ENCODE peak calls at places on chromosomes 4 and X, in seven cellular contexts. One of them, this sample, is unnamed.
A peak's percentile ranks its signal among the peaks of the same experiment; 100 is the strongest.

GRCh38 chrX:24833695-24834094 is 140.0 kb downstream of the POLA1 start:
- DNase-seq in astrocyte of the cerebellum: no peak
- DNase-seq in brain microvascular endothelial cell: no peak
- DNase-seq in lower leg skin: no peak
- DNase-seq in fibroblast of lung: no peak
- DNase-seq in body of pancreas: no peak
- DNase-seq in AG04450: no peak
- DNase-seq in this sample: no peak

GRCh38 chrX:121479406-121479805 is 432.0 kb downstream of the GLUD2 start:
- DNase-seq in astrocyte of the cerebellum: no peak
- DNase-seq in brain microvascular endothelial cell: peak; percentile 0
- DNase-seq in lower leg skin: no peak
- DNase-seq in fibroblast of lung: no peak
- DNase-seq in body of pancreas: no peak
- DNase-seq in AG04450: no peak
- DNase-seq in this sample: no peak

GRCh38 chrX:8813036-8813435 is 11.9 kb upstream of the FAM9A start:
- DNase-seq in astrocyte of the cerebellum: no peak
- DNase-seq in brain microvascular endothelial cell: no peak
- DNase-seq in lower leg skin: no peak
- DNase-seq in fibroblast of lung: no peak
- DNase-seq in body of pancreas: no peak
- DNase-seq in AG04450: no peak
- DNase-seq in this sample: no peak

GRCh38 chr4:38965866-38966265 is 66.3 kb downstream of the TMEM156 start:
- DNase-seq in astrocyte of the cerebellum: no peak
- DNase-seq in brain microvascular endothelial cell: no peak
- DNase-seq in lower leg skin: no peak
- DNase-seq in fibroblast of lung: no peak
- DNase-seq in body of pancreas: no peak
- DNase-seq in AG04450: no peak
- DNase-seq in this sample: no peak

GRCh38 chr4:180031330-180031729 is 2211.9 kb upstream of the TENM3 start:
- DNase-seq in astrocyte of the cerebellum: no peak
- DNase-seq in brain microvascular endothelial cell: no peak
- DNase-seq in lower leg skin: no peak
- DNase-seq in fibroblast of lung: no peak
- DNase-seq in body of pancreas: no peak
- DNase-seq in AG04450: no peak
- DNase-seq in this sample: no peak

GRCh38 chrX:150258463-150259430 is 104.4 kb upstream of the MAMLD1 start:
- DNase-seq in astrocyte of the cerebellum: no peak
- DNase-seq in brain microvascular endothelial cell: no peak
- DNase-seq in lower leg skin: peak; percentile 37
- DNase-seq in fibroblast of lung: peak; percentile 5
- DNase-seq in body of pancreas: no peak
- DNase-seq in AG04450: no peak
- DNase-seq in this sample: no peak

GRCh38 chr4:87087015-87087920 is 133.2 kb downstream of the KLHL8 start:
- DNase-seq in astrocyte of the cerebellum: no peak
- DNase-seq in brain microvascular endothelial cell: no peak
- DNase-seq in lower leg skin: no peak
- DNase-seq in fibroblast of lung: peak; percentile 21
- DNase-seq in body of pancreas: no peak
- DNase-seq in AG04450: no peak
- DNase-seq in this sample: peak; percentile 32

GRCh38 chrX:437636-438390 is 51.1 kb upstream of the PPP2R3B start:
- DNase-seq in astrocyte of the cerebellum: no peak
- DNase-seq in brain microvascular endothelial cell: no peak
- DNase-seq in lower leg skin: no peak
- DNase-seq in fibroblast of lung: no peak
- DNase-seq in body of pancreas: no peak
- DNase-seq in AG04450: no peak
- DNase-seq in this sample: no peak

GRCh38 chr4:3313556-3314228 is 20.9 kb downstream of the RGS12 start:
- DNase-seq in astrocyte of the cerebellum: no peak
- DNase-seq in brain microvascular endothelial cell: no peak
- DNase-seq in lower leg skin: peak; percentile 57
- DNase-seq in fibroblast of lung: no peak
- DNase-seq in body of pancreas: peak; percentile 4
- DNase-seq in AG04450: no peak
- DNase-seq in this sample: no peak

GRCh38 chr4:41111796-41112195 is 102.5 kb downstream of the APBB2 start:
- DNase-seq in astrocyte of the cerebellum: no peak
- DNase-seq in brain microvascular endothelial cell: no peak
- DNase-seq in lower leg skin: no peak
- DNase-seq in fibroblast of lung: no peak
- DNase-seq in body of pancreas: no peak
- DNase-seq in AG04450: no peak
- DNase-seq in this sample: no peak

GRCh38 chrX:106903291-106903820 is at the start of gene RIPPLY1:
- DNase-seq in astrocyte of the cerebellum: no peak
- DNase-seq in brain microvascular endothelial cell: no peak
- DNase-seq in lower leg skin: no peak
- DNase-seq in fibroblast of lung: no peak
- DNase-seq in body of pancreas: no peak
- DNase-seq in AG04450: no peak
- DNase-seq in this sample: no peak

GRCh38 chrX:13898084-13898483 is 81.2 kb upstream of the GPM6B start:
- DNase-seq in astrocyte of the cerebellum: no peak
- DNase-seq in brain microvascular endothelial cell: peak; percentile 6
- DNase-seq in lower leg skin: no peak
- DNase-seq in fibroblast of lung: peak; percentile 45
- DNase-seq in body of pancreas: no peak
- DNase-seq in AG04450: no peak
- DNase-seq in this sample: peak; percentile 9

GRCh38 chrX:102658551-102658950 is 7.3 kb downstream of the GPRASP1 start:
- DNase-seq in astrocyte of the cerebellum: no peak
- DNase-seq in brain microvascular endothelial cell: no peak
- DNase-seq in lower leg skin: no peak
- DNase-seq in fibroblast of lung: peak; percentile 8
- DNase-seq in body of pancreas: no peak
- DNase-seq in AG04450: no peak
- DNase-seq in this sample: no peak

GRCh38 chr4:72442715-72443114 is 126.3 kb downstream of the ADAMTS3 start:
- DNase-seq in astrocyte of the cerebellum: no peak
- DNase-seq in brain microvascular endothelial cell: no peak
- DNase-seq in lower leg skin: no peak
- DNase-seq in fibroblast of lung: no peak
- DNase-seq in body of pancreas: no peak
- DNase-seq in AG04450: no peak
- DNase-seq in this sample: no peak

GRCh38 chr4:46648088-46648744 is 258.3 kb upstream of the GABRA2 start:
- DNase-seq in astrocyte of the cerebellum: peak; percentile 3
- DNase-seq in brain microvascular endothelial cell: no peak
- DNase-seq in lower leg skin: no peak
- DNase-seq in fibroblast of lung: peak; percentile 34
- DNase-seq in body of pancreas: no peak
- DNase-seq in AG04450: peak; percentile 20
- DNase-seq in this sample: no peak

GRCh38 chr4:150722908-150723362 is 141.0 kb downstream of the MAB21L2 start:
- DNase-seq in astrocyte of the cerebellum: no peak
- DNase-seq in brain microvascular endothelial cell: peak; percentile 62
- DNase-seq in lower leg skin: peak; percentile 91
- DNase-seq in fibroblast of lung: peak; percentile 65
- DNase-seq in body of pancreas: peak; percentile 98
- DNase-seq in AG04450: no peak
- DNase-seq in this sample: no peak

GRCh38 chr4:93066746-93067145 is 761.8 kb upstream of the ATOH1 start:
- DNase-seq in astrocyte of the cerebellum: no peak
- DNase-seq in brain microvascular endothelial cell: no peak
- DNase-seq in lower leg skin: no peak
- DNase-seq in fibroblast of lung: peak; percentile 15
- DNase-seq in body of pancreas: no peak
- DNase-seq in AG04450: no peak
- DNase-seq in this sample: no peak

GRCh38 chrX:103153661-103154060 is 60.7 kb upstream of the NXF3 start:
- DNase-seq in astrocyte of the cerebellum: no peak
- DNase-seq in brain microvascular endothelial cell: no peak
- DNase-seq in lower leg skin: no peak
- DNase-seq in fibroblast of lung: no peak
- DNase-seq in body of pancreas: no peak
- DNase-seq in AG04450: no peak
- DNase-seq in this sample: no peak

GRCh38 chr4:57098945-57099344 is 11.2 kb downstream of the IGFBP7 start:
- DNase-seq in astrocyte of the cerebellum: peak; percentile 29
- DNase-seq in brain microvascular endothelial cell: no peak
- DNase-seq in lower leg skin: no peak
- DNase-seq in fibroblast of lung: peak; percentile 88
- DNase-seq in body of pancreas: no peak
- DNase-seq in AG04450: peak; percentile 82
- DNase-seq in this sample: peak; percentile 65

GRCh38 chrX:23292979-23293651 is 41.5 kb upstream of the PTCHD1 start:
- DNase-seq in astrocyte of the cerebellum: peak; percentile 73
- DNase-seq in brain microvascular endothelial cell: no peak
- DNase-seq in lower leg skin: no peak
- DNase-seq in fibroblast of lung: peak; percentile 1
- DNase-seq in body of pancreas: no peak
- DNase-seq in AG04450: no peak
- DNase-seq in this sample: no peak

GRCh38 chr4:26248647-26249046 is 72.2 kb upstream of the RBPJ start:
- DNase-seq in astrocyte of the cerebellum: peak; percentile 71
- DNase-seq in brain microvascular endothelial cell: peak; percentile 65
- DNase-seq in lower leg skin: no peak
- DNase-seq in fibroblast of lung: peak; percentile 93
- DNase-seq in body of pancreas: peak; percentile 31
- DNase-seq in AG04450: peak; percentile 85
- DNase-seq in this sample: no peak

GRCh38 chr4:105061720-105062119 is 85.0 kb upstream of the TET2 start:
- DNase-seq in astrocyte of the cerebellum: peak; percentile 3
- DNase-seq in brain microvascular endothelial cell: no peak
- DNase-seq in lower leg skin: no peak
- DNase-seq in fibroblast of lung: no peak
- DNase-seq in body of pancreas: no peak
- DNase-seq in AG04450: no peak
- DNase-seq in this sample: no peak

GRCh38 chr4:99024481-99025275 is 29.2 kb downstream of the METAP1 start:
- DNase-seq in astrocyte of the cerebellum: no peak
- DNase-seq in brain microvascular endothelial cell: no peak
- DNase-seq in lower leg skin: no peak
- DNase-seq in fibroblast of lung: no peak
- DNase-seq in body of pancreas: peak; percentile 41
- DNase-seq in AG04450: no peak
- DNase-seq in this sample: no peak

GRCh38 chrX:134908235-134908834 is 82.5 kb upstream of the SMIM10 start:
- DNase-seq in astrocyte of the cerebellum: no peak
- DNase-seq in brain microvascular endothelial cell: peak; percentile 33
- DNase-seq in lower leg skin: no peak
- DNase-seq in fibroblast of lung: peak; percentile 54
- DNase-seq in body of pancreas: no peak
- DNase-seq in AG04450: no peak
- DNase-seq in this sample: peak; percentile 52
- TF ChIP-seq CTCF in astrocyte of the cerebellum: peak; percentile 19
- TF ChIP-seq CTCF in brain microvascular endothelial cell: peak; percentile 25
- TF ChIP-seq CTCF in lower leg skin: no peak
- TF ChIP-seq CTCF in fibroblast of lung: no peak
- TF ChIP-seq CTCF in body of pancreas: no peak
- TF ChIP-seq CTCF in AG04450: peak; percentile 32
- TF ChIP-seq CTCF in this sample: peak; percentile 57

DNA sequence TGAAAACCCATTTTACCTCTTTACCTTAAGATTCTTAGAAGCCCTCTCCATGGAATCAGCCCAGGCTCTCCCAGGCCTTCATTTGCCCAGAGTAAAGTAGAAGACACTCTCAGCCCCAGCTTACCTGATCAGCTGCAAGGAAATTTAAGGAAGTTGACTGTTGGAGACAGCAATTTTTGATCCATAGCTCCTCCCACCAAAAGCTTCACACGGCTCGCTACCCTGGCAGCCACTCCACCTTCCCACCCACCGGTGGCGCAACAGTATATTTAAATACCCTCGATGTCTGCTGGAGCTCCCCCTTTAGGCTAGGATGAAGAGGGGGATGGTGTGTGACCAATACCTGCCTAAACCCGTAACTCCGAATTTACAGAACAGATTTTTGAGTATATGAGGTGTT is 75.4 kb downstream of the MBNL3 start:
- DNase-seq in astrocyte of the cerebellum: no peak
- DNase-seq in brain microvascular endothelial cell: no peak
- DNase-seq in lower leg skin: no peak
- DNase-seq in fibroblast of lung: no peak
- DNase-seq in body of pancreas: no peak
- DNase-seq in AG04450: no peak
- DNase-seq in this sample: no peak
- TF ChIP-seq CTCF in astrocyte of the cerebellum: no peak
- TF ChIP-seq CTCF in brain microvascular endothelial cell: no peak
- TF ChIP-seq CTCF in lower leg skin: no peak
- TF ChIP-seq CTCF in fibroblast of lung: no peak
- TF ChIP-seq CTCF in body of pancreas: no peak
- TF ChIP-seq CTCF in AG04450: no peak
- TF ChIP-seq CTCF in this sample: no peak

DNA sequence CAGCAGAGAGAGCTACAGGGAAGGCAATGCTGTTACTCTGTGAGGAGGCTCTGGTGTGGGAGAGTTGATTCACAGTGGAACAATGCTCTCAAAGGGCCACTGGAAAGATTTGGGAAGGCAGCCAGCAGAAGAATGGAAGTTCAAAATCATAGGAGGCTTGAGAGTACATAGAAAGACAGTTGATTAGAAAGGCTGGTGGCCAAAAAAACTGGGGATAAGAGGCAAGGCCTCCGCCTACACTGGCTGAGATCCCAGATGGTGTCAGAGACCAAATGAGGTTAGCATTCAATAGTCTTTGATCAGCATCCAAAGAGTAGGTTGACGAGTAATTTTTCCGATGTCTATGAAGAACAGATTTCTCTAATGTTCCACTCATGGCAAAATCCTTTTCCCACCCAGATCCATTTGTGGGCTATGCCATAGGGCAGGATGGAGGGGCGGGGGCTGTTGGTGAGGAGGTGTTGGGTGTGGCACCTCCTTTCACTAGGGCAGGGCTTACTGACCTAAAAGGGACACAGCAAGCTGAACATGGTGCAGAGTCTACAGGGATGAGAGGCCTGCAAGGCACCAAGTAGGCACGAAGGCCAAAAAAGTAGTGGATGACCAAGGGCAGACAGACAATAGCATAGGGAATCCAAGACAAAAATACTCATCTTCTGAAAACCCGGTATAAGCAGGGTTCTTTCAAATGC is 15.1 kb downstream of the TEC start:
- DNase-seq in astrocyte of the cerebellum: peak; percentile 99
- DNase-seq in brain microvascular endothelial cell: peak; percentile 73
- DNase-seq in lower leg skin: no peak
- DNase-seq in fibroblast of lung: peak; percentile 92
- DNase-seq in body of pancreas: peak; percentile 60
- DNase-seq in AG04450: no peak
- DNase-seq in this sample: peak; percentile 32
- TF ChIP-seq CTCF in astrocyte of the cerebellum: no peak
- TF ChIP-seq CTCF in brain microvascular endothelial cell: no peak
- TF ChIP-seq CTCF in lower leg skin: no peak
- TF ChIP-seq CTCF in fibroblast of lung: no peak
- TF ChIP-seq CTCF in body of pancreas: no peak
- TF ChIP-seq CTCF in AG04450: no peak
- TF ChIP-seq CTCF in this sample: no peak

DNA sequence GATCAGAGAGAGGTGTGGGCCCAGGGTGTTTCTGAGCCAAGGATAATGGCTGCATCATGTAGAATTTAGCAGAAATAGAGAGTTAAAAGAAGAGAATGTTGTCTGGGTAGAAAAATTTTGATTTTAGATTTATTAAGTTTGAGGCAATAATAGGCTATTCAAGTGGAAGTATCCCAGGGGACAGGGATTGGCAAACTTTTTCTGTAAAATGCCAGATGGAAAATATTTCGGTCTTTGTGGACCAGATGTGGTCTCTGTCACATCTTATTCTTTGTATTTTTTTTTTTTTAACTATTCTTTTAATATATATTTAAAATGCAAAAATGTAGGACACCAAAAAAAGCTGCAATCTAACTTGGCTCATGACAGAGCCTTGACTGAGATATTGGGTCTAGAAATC is 33.1 kb downstream of the IL15 start:
- DNase-seq in astrocyte of the cerebellum: no peak
- DNase-seq in brain microvascular endothelial cell: no peak
- DNase-seq in lower leg skin: no peak
- DNase-seq in fibroblast of lung: no peak
- DNase-seq in body of pancreas: no peak
- DNase-seq in AG04450: no peak
- DNase-seq in this sample: no peak
- TF ChIP-seq CTCF in astrocyte of the cerebellum: no peak
- TF ChIP-seq CTCF in brain microvascular endothelial cell: no peak
- TF ChIP-seq CTCF in lower leg skin: no peak
- TF ChIP-seq CTCF in fibroblast of lung: no peak
- TF ChIP-seq CTCF in body of pancreas: no peak
- TF ChIP-seq CTCF in AG04450: no peak
- TF ChIP-seq CTCF in this sample: no peak

This sample was measured in HFFc6.